ENCODE peak calls at places on chromosomes 11 and 22, in four cellular contexts. R, K, W and T are unnamed samples.

GRCh38 chr11:66336234-66337102 is at the start of gene RIN1:
- DNase-seq in R (peak; percentile 65), K (peak; percentile 78), W (peak; percentile 58), T (peak; percentile 46)

GRCh38 chr11:91761406-91762027 is 463.1 kb upstream of the FAT3 start:
- DNase-seq in R (no peak), K (no peak), W (no peak), T (no peak)

GRCh38 chr22:47154621-47155081 is 392.2 kb downstream of the TBC1D22A start:
- DNase-seq in R (peak; percentile 72), K (no peak), W (peak; percentile 22), T (no peak)

GRCh38 chr11:62054484-62055121 is 69.2 kb upstream of the INCENP start:
- DNase-seq in R (no peak), K (no peak), W (no peak), T (peak; percentile 33)

GRCh38 chr11:13229136-13229535 is 48.5 kb upstream of the BMAL1 start:
- DNase-seq in R (no peak), K (no peak), W (no peak), T (no peak)

GRCh38 chr11:117941163-117941707 is 12.0 kb upstream of the TMPRSS13 start:
- DNase-seq in R (no peak), K (no peak), W (no peak), T (no peak)

GRCh38 chr11:205221-206001 is 1.8 kb downstream of the BET1L start:
- DNase-seq in R (no peak), K (peak; percentile 50), W (no peak), T (no peak)

GRCh38 chr11:121575250-121575962 is 122.6 kb upstream of the SORL1-AS1 start:
- DNase-seq in R (peak; percentile 88), K (peak; percentile 89), W (no peak), T (peak; percentile 16)

GRCh38 chr11:121127809-121128208 is 26.8 kb downstream of the TECTA start:
- DNase-seq in R (no peak), K (no peak), W (no peak), T (no peak)

GRCh38 chr11:36088234-36088975 is 144.5 kb downstream of the LDLRAD3 start:
- DNase-seq in R (no peak), K (no peak), W (no peak), T (no peak)

GRCh38 chr22:49955581-49956417 is 4.8 kb upstream of the PIM3 start:
- DNase-seq in R (no peak), K (no peak), W (no peak), T (no peak)

GRCh38 chr11:129089279-129089678 is 102.8 kb downstream of the ARHGAP32 start:
- DNase-seq in R (no peak), K (no peak), W (no peak), T (no peak)

GRCh38 chr11:66734215-66734614 is 5.2 kb upstream of the SPTBN2 start:
- DNase-seq in R (no peak), K (no peak), W (no peak), T (no peak)

GRCh38 chr11:1202154-1202775 is 20.6 kb upstream of the MUC5B start:
- DNase-seq in R (no peak), K (peak; percentile 57), W (no peak), T (peak; percentile 7)

GRCh38 chr11:44860967-44861828 is 89.5 kb downstream of the TP53I11 start:
- DNase-seq in R (no peak), K (no peak), W (no peak), T (no peak)

GRCh38 chr11:86938900-86939880 is 16.0 kb downstream of the FZD4 start:
- DNase-seq in R (no peak), K (no peak), W (peak; percentile 71), T (no peak)

GRCh38 chr11:95284057-95285052 is 53.4 kb upstream of the SESN3 start:
- DNase-seq in R (no peak), K (no peak), W (no peak), T (no peak)

GRCh38 chr11:35276396-35276795 is 137.4 kb downstream of the CD44 start:
- DNase-seq in R (no peak), K (no peak), W (no peak), T (no peak)

GRCh38 chr22:50261615-50262459 is at the start of gene MAPK12:
- DNase-seq in R (no peak), K (no peak), W (peak; percentile 82), T (peak; percentile 75)

GRCh38 chr11:130413383-130414106 is 14.9 kb downstream of the ADAMTS8 start:
- DNase-seq in R (no peak), K (no peak), W (no peak), T (no peak)

GRCh38 chr11:129695543-129696308 is 119.9 kb upstream of the TMEM45B start:
- DNase-seq in R (no peak), K (peak; percentile 83), W (peak; percentile 85), T (peak; percentile 75)

GRCh38 chr22:27113211-27114030 is 456.0 kb downstream of the MIAT start:
- DNase-seq in R (peak; percentile 52), K (no peak), W (no peak), T (no peak)

GRCh38 chr22:35177811-35178210 is 79.5 kb upstream of the HMGXB4 start:
- DNase-seq in R (no peak), K (no peak), W (no peak), T (no peak)

GRCh38 chr11:38169286-38169685 is 1571.2 kb upstream of the RAG2 start:
- DNase-seq in R (no peak), K (no peak), W (no peak), T (no peak)

GRCh38 chr11:801097-801780 is 3.2 kb upstream of the SLC25A22 start:
- DNase-seq in R (no peak), K (no peak), W (no peak), T (no peak)

GRCh38 chr11:37642321-37642720 is 1044.3 kb upstream of the RAG2 start:
- DNase-seq in R (no peak), K (no peak), W (no peak), T (no peak)

GRCh38 chr11:61567286-61568061 is 13.4 kb downstream of the SYT7 start:
- DNase-seq in R (peak; percentile 81), K (peak; percentile 86), W (peak; percentile 94), T (no peak)

GRCh38 chr11:113241190-113242051 is 73.0 kb upstream of the TTC12 start:
- DNase-seq in R (no peak), K (no peak), W (no peak), T (no peak)

GRCh38 chr22:18044548-18045271 is 20.3 kb upstream of the MICAL3 start:
- DNase-seq in R (peak; percentile 41), K (peak; percentile 61), W (no peak), T (no peak)

GRCh38 chr11:34427171-34427805 is 11.4 kb upstream of the CAT start:
- DNase-seq in R (peak; percentile 40), K (no peak), W (peak; percentile 9), T (no peak)

GRCh38 chr22:45638834-45639746 is 32.5 kb upstream of the ATXN10 start:
- DNase-seq in R (peak; percentile 51), K (peak; percentile 84), W (no peak), T (no peak)

GRCh38 chr11:36354221-36355003 is 58.3 kb downstream of the PRR5L start:
- DNase-seq in R (no peak), K (no peak), W (no peak), T (no peak)

GRCh38 chr11:46279393-46280099 is 2.1 kb downstream of the CREB3L1 start:
- DNase-seq in R (peak; percentile 76), K (no peak), W (no peak), T (no peak)

GRCh38 chr11:46277313-46277622 is 194 bp upstream of the CREB3L1 start:
- DNase-seq in R (no peak), K (no peak), W (peak; percentile 89), T (peak; percentile 59)

GRCh38 chr11:46275964-46276641 is 1.4 kb upstream of the CREB3L1 start:
- DNase-seq in R (no peak), K (peak; percentile 81), W (no peak), T (peak; percentile 80)

GRCh38 chr11:46277623-46278386 is at the start of gene CREB3L1:
- DNase-seq in R (peak; percentile 72), K (peak; percentile 80), W (peak; percentile 52), T (no peak)

DNA sequence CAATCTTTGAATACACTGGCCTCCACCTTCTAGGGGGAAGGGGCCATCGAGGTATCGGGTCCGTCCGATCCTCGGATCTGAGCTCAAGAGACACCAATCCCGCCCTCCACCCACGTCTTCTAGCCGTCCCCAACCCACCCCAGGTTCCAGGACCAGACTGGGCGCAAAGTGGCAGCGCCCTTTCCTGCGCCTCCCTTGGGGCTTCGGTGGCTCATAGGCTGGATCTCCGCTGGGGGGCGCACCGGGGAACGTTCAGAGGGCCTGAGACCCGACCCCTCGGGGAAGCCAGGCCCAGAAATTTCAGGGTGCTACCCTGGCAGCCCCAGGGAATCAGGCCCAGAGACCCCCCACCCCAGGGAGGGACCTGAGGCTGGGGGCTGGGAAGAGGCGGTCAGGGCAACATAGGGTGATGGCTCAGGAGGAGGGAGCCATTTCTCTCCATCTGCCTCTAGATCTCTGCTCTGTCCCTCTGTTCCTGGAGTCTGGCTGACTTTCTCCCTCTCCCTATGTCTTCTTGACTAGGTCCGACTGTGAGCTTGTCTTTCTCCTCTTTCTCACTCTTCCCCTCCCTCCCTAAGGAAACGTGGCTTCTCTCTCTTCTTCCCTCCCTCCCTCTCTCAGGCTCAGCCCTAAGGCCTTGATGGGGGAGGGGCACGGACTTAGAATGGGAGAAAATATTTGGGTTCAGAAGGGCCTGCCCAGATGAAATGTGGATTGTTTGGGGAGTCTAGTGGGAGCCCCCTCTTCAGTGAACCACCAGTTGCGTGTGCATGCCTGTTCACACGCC is 1.1 kb downstream of the CREB3L1 start:
- DNase-seq in R (peak; percentile 66), K (peak; percentile 89), W (peak; percentile 81), T (peak; percentile 72)
- TF ChIP-seq CTCF in R (peak; percentile 55), K (peak; percentile 52), W (peak; percentile 80), T (peak; percentile 77)

DNA sequence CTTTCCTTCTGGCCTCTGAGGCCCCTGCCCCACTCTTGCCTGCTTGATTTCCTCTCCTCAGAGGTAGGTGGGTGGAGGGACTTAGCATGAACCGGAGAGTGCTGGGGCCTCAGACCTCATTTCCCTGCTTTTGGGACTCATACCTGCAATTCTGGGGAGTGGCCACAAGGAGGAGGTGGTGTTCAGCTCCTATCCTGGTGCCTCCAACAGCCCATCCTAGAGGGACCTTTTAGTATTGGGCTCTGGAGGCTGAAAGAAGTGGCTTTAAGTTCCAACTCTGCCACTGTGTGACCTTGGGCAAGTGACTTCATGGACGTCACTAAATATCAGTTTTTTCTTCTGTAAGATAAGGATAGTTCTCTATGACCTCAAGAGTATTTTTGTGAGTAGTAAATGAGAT is 98.6 kb downstream of the KIAA1671 start:
- DNase-seq in R (no peak), K (no peak), W (no peak), T (no peak)
- H3K27ac ChIP-seq in R (no peak overlapping the region), K (no peak overlapping the region), W (no peak overlapping the region), T (no peak overlapping the region)

GRCh38 chr11:76670475-76671235 is at the start of gene LRRC32:
- DNase-seq in R (peak; percentile 69), K (peak; percentile 79), W (peak; percentile 54), T (peak; percentile 48)
- TF ChIP-seq CTCF in R (no peak), K (peak; percentile 24), W (no peak), T (peak; percentile 18)

DNA sequence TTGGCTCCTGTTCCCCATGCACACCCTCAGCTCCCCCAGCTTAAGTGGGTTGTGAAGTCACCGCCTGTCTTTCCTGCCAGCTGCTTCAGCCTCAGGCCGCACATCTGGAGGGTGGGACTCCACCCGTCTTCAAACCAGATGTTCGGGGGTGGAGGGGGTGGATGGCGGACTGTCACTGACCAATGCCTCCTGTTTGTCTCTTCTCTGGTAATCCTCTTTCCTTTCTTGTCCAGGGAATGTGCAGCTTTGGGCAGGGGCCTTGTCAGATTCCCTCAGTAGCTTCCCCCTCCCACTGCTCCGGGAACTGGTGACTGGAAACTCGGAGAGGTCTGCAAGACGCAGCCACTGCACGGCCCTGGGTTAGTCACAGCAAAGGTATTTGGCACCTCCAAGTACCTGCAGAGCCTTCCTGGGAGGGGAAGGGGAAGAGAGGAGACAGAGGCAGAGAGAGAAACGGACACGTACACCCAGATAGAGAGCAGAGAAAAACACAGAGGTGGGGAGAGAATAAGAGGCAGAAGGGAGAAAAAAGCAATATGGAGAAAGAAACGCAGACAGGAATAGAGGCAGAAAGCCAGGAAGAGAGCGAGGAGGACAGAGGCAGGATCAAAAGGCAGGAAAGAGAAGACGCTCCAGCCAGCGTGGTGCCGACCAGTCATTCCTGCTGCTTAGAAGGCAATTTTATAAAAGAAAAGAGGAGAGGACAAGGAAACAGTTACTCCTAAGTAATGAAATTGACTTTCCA is 56.1 kb upstream of the TIMP3 start:
- DNase-seq in R (peak; percentile 77), K (no peak), W (peak; percentile 15), T (peak; percentile 38)
- H3K27ac ChIP-seq in R (peak overlapping the region; percentile 47), K (peak overlapping the region; percentile 55), W (no peak overlapping the region), T (no peak overlapping the region)